ENCODE peak calls at places on chromosomes 2 and 18, in four cellular contexts. X, F, D and H are unnamed samples.
A peak's percentile ranks its signal among the peaks of the same experiment; 100 is the strongest.

GRCh38 chr2:152647417-152648010 is 69.7 kb downstream of the PRPF40A start:
- DNase-seq in X (no peak), F (no peak), D (peak; percentile 50), H (no peak)

GRCh38 chr2:102839668-102840388 is 78.0 kb downstream of the TMEM182 start:
- DNase-seq in X (peak; percentile 8), F (peak; percentile 23), D (no peak), H (no peak)

GRCh38 chr18:79380816-79381806 is 14.6 kb upstream of the NFATC1 start:
- DNase-seq in X (peak; percentile 64), F (no peak), D (peak; percentile 74), H (peak; percentile 63)

GRCh38 chr2:113183703-113184102 is 9.9 kb downstream of the PSD4 start:
- DNase-seq in X (no peak), F (no peak), D (no peak), H (no peak)

GRCh38 chr2:127085260-127085666 is 21.7 kb downstream of the BIN1 start:
- DNase-seq in X (no peak), F (no peak), D (no peak), H (no peak)

GRCh38 chr2:234334146-234334545 is 162.7 kb downstream of the ARL4C start:
- DNase-seq in X (no peak), F (no peak), D (no peak), H (no peak)

GRCh38 chr2:220162320-220162719 is 534.9 kb downstream of the SLC4A3 start:
- DNase-seq in X (no peak), F (no peak), D (no peak), H (no peak)

GRCh38 chr2:57614988-57615387 is 431.6 kb upstream of the VRK2 start:
- DNase-seq in X (no peak), F (no peak), D (no peak), H (no peak)

GRCh38 chr2:12293868-12294267 is 422.9 kb upstream of the TRIB2 start:
- DNase-seq in X (no peak), F (no peak), D (no peak), H (no peak)

GRCh38 chr2:9102861-9103662 is 99.6 kb upstream of the MBOAT2 start:
- DNase-seq in X (no peak), F (no peak), D (no peak), H (no peak)

GRCh38 chr2:156663757-156664409 is 227.7 kb downstream of the GPD2 start:
- DNase-seq in X (no peak), F (no peak), D (no peak), H (no peak)

GRCh38 chr18:45997689-45998088 is 30.6 kb upstream of the EPG5 start:
- DNase-seq in X (peak; percentile 3), F (no peak), D (no peak), H (peak; percentile 42)

GRCh38 chr2:12847694-12848093 is 131.0 kb downstream of the TRIB2 start:
- DNase-seq in X (no peak), F (no peak), D (no peak), H (no peak)

GRCh38 chr2:214103199-214104001 is 307.5 kb upstream of the VWC2L start:
- DNase-seq in X (no peak), F (no peak), D (no peak), H (no peak)

GRCh38 chr2:170733821-170734600 is 18.9 kb downstream of the SP5 start:
- DNase-seq in X (no peak), F (no peak), D (no peak), H (no peak)

GRCh38 chr2:150271952-150272351 is 215.5 kb downstream of the RND3 start:
- DNase-seq in X (no peak), F (peak; percentile 6), D (no peak), H (no peak)

GRCh38 chr2:55420244-55420713 is 623 bp upstream of the CCDC88A start:
- DNase-seq in X (no peak), F (no peak), D (no peak), H (no peak)

GRCh38 chr2:32991091-32991845 is 44.5 kb downstream of the LTBP1 start:
- DNase-seq in X (no peak), F (no peak), D (no peak), H (no peak)

GRCh38 chr18:26745288-26745975 is 120.1 kb downstream of the AQP4 start:
- DNase-seq in X (no peak), F (no peak), D (no peak), H (no peak)

GRCh38 chr2:238346539-238346938 is 26.2 kb downstream of the TRAF3IP1 start:
- DNase-seq in X (no peak), F (no peak), D (no peak), H (no peak)

GRCh38 chr2:109614715-109615636 is 812 bp downstream of the SOWAHC start:
- DNase-seq in X (no peak), F (no peak), D (peak; percentile 25), H (no peak)

GRCh38 chr18:36711813-36712444 is 116.9 kb downstream of the TPGS2 start:
- DNase-seq in X (no peak), F (peak; percentile 22), D (peak; percentile 46), H (no peak)

GRCh38 chr18:50065527-50065926 is 129.4 kb downstream of the MYO5B start:
- DNase-seq in X (no peak), F (no peak), D (no peak), H (no peak)

GRCh38 chr18:40121001-40121400 is 1834.0 kb upstream of the PIK3C3 start:
- DNase-seq in X (no peak), F (no peak), D (no peak), H (no peak)

GRCh38 chr2:24080721-24081120 is 3.9 kb downstream of the TP53I3 start:
- DNase-seq in X (no peak), F (no peak), D (no peak), H (no peak)

GRCh38 chr2:43071629-43072550 is 154.5 kb downstream of the ZFP36L2 start:
- DNase-seq in X (no peak), F (no peak), D (peak; percentile 63), H (no peak)

GRCh38 chr18:77004555-77005380 is 127.8 kb downstream of the MBP start:
- DNase-seq in X (no peak), F (no peak), D (no peak), H (no peak)

GRCh38 chr18:79580481-79581171 is 99.0 kb upstream of the CTDP1 start:
- DNase-seq in X (no peak), F (no peak), D (no peak), H (no peak)

GRCh38 chr2:98598781-98599428 is 9.4 kb downstream of the COA5 start:
- DNase-seq in X (no peak), F (no peak), D (no peak), H (no peak)